ENCODE peak calls at places on chromosome 10, in four cellular contexts. One of them, this sample, is unnamed.

GRCh38 chr10:119441151-119441821 is 101.2 kb downstream of the RGS10 start:
- DNase-seq in Ammon's horn: no peak
- DNase-seq in NCI-H2107: no peak
- DNase-seq in activated CD4-positive, alpha-beta memory T cell treated with anti-CD3 and anti-CD28 coated beads for 36 hours: no peak
- DNase-seq in this sample: no peak

GRCh38 chr10:69344591-69345244 is 66.4 kb downstream of the HK1 start:
- DNase-seq in activated CD4-positive, alpha-beta memory T cell treated with anti-CD3 and anti-CD28 coated beads for 36 hours: peak
- DNase-seq in Ammon's horn: no peak
- DNase-seq in NCI-H2107: no peak
- DNase-seq in this sample: no peak

GRCh38 chr10:124640538-124641231 is 103.5 kb downstream of the FAM53B start:
- DNase-seq in activated CD4-positive, alpha-beta memory T cell treated with anti-CD3 and anti-CD28 coated beads for 36 hours: peak
- DNase-seq in Ammon's horn: no peak
- DNase-seq in NCI-H2107: no peak
- DNase-seq in this sample: no peak

GRCh38 chr10:97000487-97001182 is 168.5 kb downstream of the LCOR start:
- DNase-seq in Ammon's horn: no peak
- DNase-seq in NCI-H2107: no peak
- DNase-seq in activated CD4-positive, alpha-beta memory T cell treated with anti-CD3 and anti-CD28 coated beads for 36 hours: no peak
- DNase-seq in this sample: no peak

GRCh38 chr10:13831711-13832110 is 244.9 kb downstream of the PRPF18 start:
- DNase-seq in Ammon's horn: peak
- DNase-seq in NCI-H2107: no peak
- DNase-seq in activated CD4-positive, alpha-beta memory T cell treated with anti-CD3 and anti-CD28 coated beads for 36 hours: no peak
- DNase-seq in this sample: no peak

GRCh38 chr10:60522617-60523016 is 132.9 kb upstream of the ANK3 start:
- DNase-seq in NCI-H2107: no peak
- DNase-seq in Ammon's horn: no peak
- DNase-seq in activated CD4-positive, alpha-beta memory T cell treated with anti-CD3 and anti-CD28 coated beads for 36 hours: no peak
- DNase-seq in this sample: no peak

GRCh38 chr10:100807241-100808050 is 62.1 kb downstream of the PAX2 start:
- DNase-seq in activated CD4-positive, alpha-beta memory T cell treated with anti-CD3 and anti-CD28 coated beads for 36 hours: no peak
- DNase-seq in NCI-H2107: no peak
- DNase-seq in Ammon's horn: peak
- DNase-seq in this sample: no peak

GRCh38 chr10:2777946-2778345 is 289.4 kb upstream of the PFKP start:
- DNase-seq in activated CD4-positive, alpha-beta memory T cell treated with anti-CD3 and anti-CD28 coated beads for 36 hours: no peak
- DNase-seq in NCI-H2107: no peak
- DNase-seq in Ammon's horn: no peak
- DNase-seq in this sample: no peak

GRCh38 chr10:97827778-97828291 is 21.8 kb upstream of the GOLGA7B start:
- DNase-seq in Ammon's horn: no peak
- DNase-seq in activated CD4-positive, alpha-beta memory T cell treated with anti-CD3 and anti-CD28 coated beads for 36 hours: no peak
- DNase-seq in NCI-H2107: no peak
- DNase-seq in this sample: no peak

GRCh38 chr10:103575416-103576075 is 82.0 kb downstream of the NEURL1 start:
- DNase-seq in NCI-H2107: no peak
- DNase-seq in activated CD4-positive, alpha-beta memory T cell treated with anti-CD3 and anti-CD28 coated beads for 36 hours: no peak
- DNase-seq in Ammon's horn: no peak
- DNase-seq in this sample: no peak

GRCh38 chr10:24446739-24447138 is 237.8 kb downstream of the KIAA1217 start:
- DNase-seq in NCI-H2107: no peak
- DNase-seq in Ammon's horn: no peak
- DNase-seq in activated CD4-positive, alpha-beta memory T cell treated with anti-CD3 and anti-CD28 coated beads for 36 hours: no peak
- DNase-seq in this sample: no peak

GRCh38 chr10:122852261-122852660 is 6.6 kb upstream of the CUZD1 start:
- DNase-seq in NCI-H2107: no peak
- DNase-seq in Ammon's horn: no peak
- DNase-seq in activated CD4-positive, alpha-beta memory T cell treated with anti-CD3 and anti-CD28 coated beads for 36 hours: no peak
- DNase-seq in this sample: no peak

GRCh38 chr10:17758896-17759295 is 6.9 kb downstream of the TMEM236 start:
- DNase-seq in activated CD4-positive, alpha-beta memory T cell treated with anti-CD3 and anti-CD28 coated beads for 36 hours: no peak
- DNase-seq in Ammon's horn: no peak
- DNase-seq in NCI-H2107: no peak
- DNase-seq in this sample: no peak

GRCh38 chr10:73398024-73398423 is 15.8 kb downstream of the ANXA7 start:
- DNase-seq in Ammon's horn: no peak
- DNase-seq in activated CD4-positive, alpha-beta memory T cell treated with anti-CD3 and anti-CD28 coated beads for 36 hours: no peak
- DNase-seq in NCI-H2107: no peak
- DNase-seq in this sample: no peak

GRCh38 chr10:102673961-102674511 is 29.8 kb downstream of the TRIM8 start:
- DNase-seq in NCI-H2107: no peak
- DNase-seq in activated CD4-positive, alpha-beta memory T cell treated with anti-CD3 and anti-CD28 coated beads for 36 hours: peak
- DNase-seq in Ammon's horn: peak
- DNase-seq in this sample: no peak